ENCODE peak calls at places on chromosome 4, in six cellular contexts. S is T-helper 1 cell; N is stimulated activated CD4-positive, alpha-beta T cell treated with anti-CD3 and anti-CD28 coated beads, Interleukin-15, amount 100 ng/mL, for 1 hour; Y is K562; U is RPMI8226; A is HS-5. W is an unnamed sample.

GRCh38 chr4:26226978-26227377 is 93.8 kb upstream of the RBPJ start:
- DNase-seq in S (no peak), N (no peak), Y (no peak), U (no peak), A (no peak), W (no peak)

GRCh38 chr4:17335371-17335770 is 176.5 kb downstream of the QDPR start:
- DNase-seq in S (no peak), N (no peak), Y (no peak), U (no peak), A (no peak), W (no peak)

GRCh38 chr4:102734116-102734515 is 26.7 kb downstream of the MANBA start:
- DNase-seq in S (no peak), N (no peak), Y (no peak), U (no peak), A (no peak), W (no peak)

GRCh38 chr4:86223472-86223871 is 136.4 kb downstream of the MAPK10 start:
- DNase-seq in S (no peak), N (no peak), Y (peak), U (peak), A (no peak), W (no peak)

GRCh38 chr4:153181293-153182080 is 22.8 kb upstream of the TRIM2 start:
- DNase-seq in S (no peak), N (no peak), Y (no peak), U (no peak), A (no peak), W (peak)

GRCh38 chr4:99028187-99028586 is 32.7 kb downstream of the METAP1 start:
- DNase-seq in S (no peak), N (no peak), Y (no peak), U (no peak), A (no peak), W (no peak)

GRCh38 chr4:164856396-164856795 is 20.6 kb upstream of the APELA start:
- DNase-seq in S (no peak), N (no peak), Y (no peak), U (no peak), A (no peak), W (no peak)

GRCh38 chr4:26342328-26343040 is 21.7 kb downstream of the RBPJ start:
- DNase-seq in S (no peak), N (no peak), Y (peak), U (no peak), A (peak), W (no peak)

GRCh38 chr4:72631296-72631695 is 62.3 kb upstream of the ADAMTS3 start:
- DNase-seq in S (no peak), N (no peak), Y (no peak), U (no peak), A (peak), W (peak)

GRCh38 chr4:76823516-76823915 is 74.4 kb downstream of the SOWAHB start:
- DNase-seq in S (no peak), N (no peak), Y (no peak), U (no peak), A (no peak), W (no peak)

GRCh38 chr4:184282251-184282713 is 64.6 kb upstream of the ENPP6 start:
- DNase-seq in S (peak), N (peak), Y (no peak), U (peak), A (no peak), W (no peak)

GRCh38 chr4:52946811-52947210 is 84.7 kb downstream of the RASL11B start:
- DNase-seq in S (no peak), N (no peak), Y (no peak), U (no peak), A (no peak), W (no peak)

GRCh38 chr4:4859799-4860380 is 425 bp downstream of the MSX1 start:
- DNase-seq in S (no peak), N (no peak), Y (no peak), U (no peak), A (no peak), W (no peak)

GRCh38 chr4:165318982-165319381 is 8.5 kb upstream of the MSMO1 start:
- DNase-seq in S (no peak), N (no peak), Y (no peak), U (no peak), A (no peak), W (no peak)

GRCh38 chr4:74618659-74619058 is 173.7 kb downstream of the AREG start:
- DNase-seq in S (no peak), N (no peak), Y (no peak), U (no peak), A (no peak), W (no peak)

GRCh38 chr4:174828845-174829701 is at the start of gene GLRA3:
- DNase-seq in S (peak), N (no peak), Y (peak), U (peak), A (no peak), W (no peak)

GRCh38 chr4:33890841-33891240 is 2353.5 kb downstream of the ARAP2 start:
- DNase-seq in S (no peak), N (no peak), Y (no peak), U (no peak), A (no peak), W (no peak)

GRCh38 chr4:112951362-112951962 is 98.0 kb upstream of the ANK2 start:
- DNase-seq in S (no peak), N (no peak), Y (no peak), U (no peak), A (no peak), W (no peak)

GRCh38 chr4:112403072-112403945 is 106.1 kb downstream of the ALPK1 start:
- DNase-seq in S (no peak), N (no peak), Y (no peak), U (no peak), A (no peak), W (no peak)

GRCh38 chr4:100379583-100380105 is 138.2 kb downstream of the EMCN start:
- DNase-seq in S (no peak), N (no peak), Y (no peak), U (no peak), A (no peak), W (peak)

GRCh38 chr4:185429660-185430059 is 3.9 kb upstream of the UFSP2 start:
- DNase-seq in S (no peak), N (no peak), Y (no peak), U (no peak), A (no peak), W (no peak)

GRCh38 chr4:84470204-84470785 is 28.8 kb downstream of the NKX6-1 start:
- DNase-seq in S (no peak), N (no peak), Y (no peak), U (peak), A (no peak), W (no peak)

GRCh38 chr4:7741946-7742806 is 197.5 kb downstream of the AFAP1 start:
- DNase-seq in S (no peak), N (no peak), Y (no peak), U (no peak), A (no peak), W (no peak)

GRCh38 chr4:176376032-176376614 is 56.4 kb downstream of the SPCS3 start:
- DNase-seq in S (no peak), N (no peak), Y (no peak), U (no peak), A (no peak), W (peak)

GRCh38 chr4:153083447-153083921 is 120.8 kb upstream of the TRIM2 start:
- DNase-seq in S (peak), N (no peak), Y (peak), U (peak), A (peak), W (peak)

GRCh38 chr4:155954939-155955338 is 1.3 kb upstream of the CTSO start:
- DNase-seq in S (no peak), N (no peak), Y (no peak), U (no peak), A (no peak), W (no peak)

W was measured in keratinocyte.